ENCODE peak calls at places on chromosomes 4 and X, in eight cellular contexts. D is pancreas, W is nephron progenitor cell, I is HFF-Myc, V is WERI-Rb-1, J is astrocyte of the spinal cord, H is stomach, O is neural crest cell. S is an unnamed sample.

GRCh38 chr4:179836179-179837075 is 2394.2 kb upstream of the AGA start:
- DNase-seq in V (no peak), H (no peak), D (no peak), I (no peak), W (no peak), J (no peak), O (no peak), S (no peak)

GRCh38 chr4:54152846-54153600 is 53.1 kb downstream of the GSX2 start:
- DNase-seq in O (no peak), V (no peak), W (no peak), H (no peak), D (no peak), I (no peak), J (peak), S (no peak)

GRCh38 chrX:22141061-22141460 is 108.9 kb downstream of the PHEX start:
- DNase-seq in D (no peak), O (no peak), H (no peak), I (no peak), J (no peak), W (no peak), V (no peak), S (no peak)

GRCh38 chr4:11424896-11425295 is 3.8 kb downstream of the HS3ST1 start:
- DNase-seq in H (no peak), W (no peak), V (no peak), I (no peak), O (no peak), J (no peak), D (no peak), S (no peak)

GRCh38 chrX:111761578-111762135 is 80.7 kb downstream of the ALG13 start:
- DNase-seq in I (no peak), W (no peak), D (no peak), V (no peak), J (no peak), O (no peak), H (no peak), S (no peak)

GRCh38 chrX:122092978-122093377 is 1045.6 kb downstream of the GLUD2 start:
- DNase-seq in W (no peak), D (no peak), V (no peak), I (no peak), H (no peak), J (no peak), O (no peak), S (no peak)

GRCh38 chr4:3009422-3009821 is 46.1 kb downstream of the GRK4 start:
- DNase-seq in D (no peak), J (peak), I (no peak), W (no peak), H (no peak), V (no peak), O (peak), S (no peak)

GRCh38 chrX:20595928-20596550 is 329.3 kb upstream of the RPS6KA3 start:
- DNase-seq in H (no peak), O (no peak), I (no peak), J (no peak), W (no peak), D (no peak), V (no peak), S (no peak)

GRCh38 chr4:10093801-10094552 is 22.6 kb downstream of the WDR1 start:
- DNase-seq in O (no peak), I (no peak), D (no peak), J (peak), W (no peak), H (no peak), V (no peak), S (no peak)

GRCh38 chr4:129059028-129059427 is 34.3 kb downstream of the SCLT1 start:
- DNase-seq in O (no peak), H (no peak), W (no peak), J (no peak), D (no peak), V (no peak), I (no peak), S (no peak)

GRCh38 chr4:72896515-72896914 is 173.0 kb downstream of the COX18 start:
- DNase-seq in J (peak), D (no peak), W (no peak), V (no peak), H (no peak), I (peak), O (no peak), S (no peak)

GRCh38 chrX:28651186-28651585 is 63.9 kb downstream of the IL1RAPL1 start:
- DNase-seq in J (no peak), D (no peak), I (no peak), W (no peak), V (no peak), O (no peak), H (no peak), S (no peak)

GRCh38 chrX:149495573-149496071 is 9.5 kb downstream of the IDS start:
- DNase-seq in D (no peak), W (no peak), H (no peak), I (no peak), V (no peak), O (no peak), J (peak), S (no peak)

GRCh38 chrX:16671005-16671404 is 21.0 kb downstream of the S100G start:
- DNase-seq in O (no peak), H (no peak), J (peak), V (no peak), D (no peak), I (no peak), W (peak), S (no peak)

GRCh38 chr4:68123525-68123924 is 6.1 kb downstream of the TMPRSS11F start:
- DNase-seq in W (no peak), J (no peak), O (no peak), H (no peak), V (no peak), I (no peak), D (no peak), S (no peak)

GRCh38 chr4:182391111-182391684 is 148.0 kb downstream of the TENM3 start:
- DNase-seq in O (no peak), V (no peak), I (no peak), D (no peak), H (no peak), W (no peak), J (no peak), S (no peak)

GRCh38 chr4:42490015-42490414 is 92.7 kb downstream of the SHISA3 start:
- DNase-seq in J (no peak), D (no peak), W (no peak), O (no peak), H (no peak), V (no peak), I (no peak), S (no peak)

GRCh38 chr4:156946508-156947197 is 24.9 kb downstream of the PDGFC start:
- DNase-seq in J (peak), I (peak), V (no peak), H (no peak), D (no peak), O (no peak), W (no peak), S (no peak)

GRCh38 chr4:141124224-141124623 is 9.0 kb downstream of the RNF150 start:
- DNase-seq in O (no peak), V (no peak), I (no peak), W (no peak), H (no peak), D (no peak), J (peak), S (no peak)

GRCh38 chr4:88102029-88102428 is 56.4 kb downstream of the ABCG2 start:
- DNase-seq in V (no peak), W (no peak), I (no peak), H (no peak), D (no peak), J (no peak), O (no peak), S (no peak)

GRCh38 chrX:12010436-12010835 is 127.8 kb upstream of the FRMPD4 start:
- DNase-seq in W (no peak), O (no peak), D (no peak), J (no peak), I (no peak), H (no peak), V (no peak), S (no peak)

GRCh38 chrX:97399400-97399799 is 515.7 kb downstream of the RPA4 start:
- DNase-seq in H (no peak), V (no peak), D (no peak), O (no peak), J (peak), I (no peak), W (no peak), S (no peak)

GRCh38 chr4:111689731-111690130 is 455.5 kb upstream of the FAM241A start:
- DNase-seq in H (no peak), I (no peak), V (no peak), W (no peak), O (no peak), J (peak), D (no peak), S (no peak)

GRCh38 chr4:26866203-26866602 is 5.6 kb downstream of the STIM2 start:
- DNase-seq in D (no peak), W (no peak), J (no peak), O (no peak), I (no peak), V (no peak), H (no peak), S (no peak)

GRCh38 chr4:153651961-153652784 is 31.9 kb upstream of the TLR2 start:
- DNase-seq in O (no peak), W (no peak), H (no peak), J (peak), I (no peak), V (no peak), D (no peak), S (no peak)

GRCh38 chrX:77946571-77946970 is 22.9 kb downstream of the PGAM4 start:
- DNase-seq in H (no peak), V (no peak), J (no peak), I (no peak), O (no peak), D (no peak), W (no peak), S (no peak)

GRCh38 chr4:68905598-68906237 is 45.9 kb downstream of the UGT2A3 start:
- DNase-seq in D (peak), V (no peak), J (peak), O (no peak), W (no peak), H (peak), I (no peak), S (no peak)

GRCh38 chr4:78661923-78662521 is 110.5 kb downstream of the ANXA3 start:
- DNase-seq in I (no peak), O (no peak), D (no peak), H (no peak), W (no peak), J (peak), V (no peak), S (no peak)

GRCh38 chr4:8281519-8282133 is 12.1 kb downstream of the HTRA3 start:
- DNase-seq in I (no peak), V (no peak), H (no peak), O (no peak), D (no peak), W (no peak), J (peak), S (peak)

GRCh38 chr4:1402021-1402515 is 4.2 kb downstream of the NKX1-1 start:
- DNase-seq in H (peak), D (no peak), V (peak), J (no peak), I (no peak), O (no peak), W (no peak), S (no peak)

GRCh38 chr4:80336582-80336981 is 1.1 kb downstream of the CFAP299 start:
- DNase-seq in O (no peak), I (peak), W (peak), J (peak), V (peak), D (peak), H (no peak), S (no peak)

GRCh38 chr4:120052840-120053239 is 13.8 kb downstream of the MAD2L1 start:
- DNase-seq in I (peak), J (peak), O (no peak), W (no peak), H (no peak), D (no peak), V (no peak), S (no peak)

GRCh38 chr4:127997534-127998388 is 32.6 kb downstream of the ABHD18 start:
- DNase-seq in I (no peak), H (no peak), O (no peak), D (no peak), V (peak), W (no peak), J (peak), S (no peak)

GRCh38 chrX:75781618-75782017 is 3.4 kb downstream of the MAGEE2 start:
- DNase-seq in D (no peak), J (no peak), O (no peak), W (no peak), V (no peak), H (no peak), I (no peak), S (no peak)

DNA sequence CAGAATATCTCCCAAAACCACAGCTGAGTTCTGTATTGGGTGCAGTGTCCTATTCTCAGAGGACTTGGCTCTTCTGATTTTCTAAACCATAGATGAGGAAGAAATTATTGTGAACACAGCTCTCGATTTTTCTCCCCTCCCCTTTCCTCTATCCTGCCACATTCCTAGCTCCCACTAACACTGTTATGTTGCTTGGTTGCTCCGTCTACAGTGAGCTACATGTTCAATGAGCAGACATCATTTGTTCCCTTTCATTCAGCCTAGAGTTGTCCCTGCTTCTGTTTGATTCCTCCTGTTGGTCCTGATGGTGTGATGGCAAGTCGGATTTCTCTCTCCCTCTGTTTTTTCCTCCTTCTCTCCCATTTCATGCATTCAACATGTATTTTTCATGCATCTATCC is 65.9 kb downstream of the DIPK2B start:
- DNase-seq in J (no peak), O (no peak), D (no peak), H (no peak), I (no peak), W (no peak), V (no peak), S (no peak)
- TF ChIP-seq CTCF in J (no peak), O (no peak), D (no peak), H (no peak), I (no peak), W (no peak), V (no peak), S (no peak)

GRCh38 chr4:107153228-107153627 is 117.1 kb upstream of the DKK2 start:
- DNase-seq in V (peak), H (no peak), W (peak), O (no peak), J (no peak), I (no peak), D (no peak), S (no peak)
- TF ChIP-seq CTCF in V (peak), H (no peak), W (no peak), O (peak), J (peak), I (peak), D (no peak), S (peak)

DNA sequence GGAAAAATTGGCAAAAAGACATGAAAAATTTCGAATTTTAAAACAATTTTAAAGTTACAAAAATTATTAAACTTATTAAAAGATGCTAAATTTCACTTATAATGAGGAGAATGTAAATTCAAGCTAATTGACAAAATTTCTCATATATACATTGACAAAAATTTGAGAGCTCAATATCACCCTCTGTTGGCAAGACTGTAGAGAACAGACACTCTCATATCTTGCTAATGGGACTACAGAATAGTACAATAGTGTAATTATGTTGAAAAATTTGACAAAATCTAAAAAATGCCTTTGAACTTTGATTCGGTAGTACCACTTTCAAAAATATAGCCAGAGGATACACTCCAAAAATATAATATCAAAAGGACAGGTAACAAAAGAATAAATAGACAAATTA is 29.8 kb downstream of the DCAF8L2 start:
- DNase-seq in W (no peak), O (no peak), D (no peak), V (no peak), J (no peak), H (no peak), I (no peak), S (no peak)
- TF ChIP-seq CTCF in W (peak), O (peak), D (no peak), V (peak), J (peak), H (no peak), I (no peak), S (no peak)

GRCh38 chr4:103918214-103918613 is 198.4 kb upstream of the TACR3 start:
- DNase-seq in J (no peak), H (no peak), O (no peak), I (no peak), W (no peak), V (no peak), D (no peak), S (no peak)

DNA sequence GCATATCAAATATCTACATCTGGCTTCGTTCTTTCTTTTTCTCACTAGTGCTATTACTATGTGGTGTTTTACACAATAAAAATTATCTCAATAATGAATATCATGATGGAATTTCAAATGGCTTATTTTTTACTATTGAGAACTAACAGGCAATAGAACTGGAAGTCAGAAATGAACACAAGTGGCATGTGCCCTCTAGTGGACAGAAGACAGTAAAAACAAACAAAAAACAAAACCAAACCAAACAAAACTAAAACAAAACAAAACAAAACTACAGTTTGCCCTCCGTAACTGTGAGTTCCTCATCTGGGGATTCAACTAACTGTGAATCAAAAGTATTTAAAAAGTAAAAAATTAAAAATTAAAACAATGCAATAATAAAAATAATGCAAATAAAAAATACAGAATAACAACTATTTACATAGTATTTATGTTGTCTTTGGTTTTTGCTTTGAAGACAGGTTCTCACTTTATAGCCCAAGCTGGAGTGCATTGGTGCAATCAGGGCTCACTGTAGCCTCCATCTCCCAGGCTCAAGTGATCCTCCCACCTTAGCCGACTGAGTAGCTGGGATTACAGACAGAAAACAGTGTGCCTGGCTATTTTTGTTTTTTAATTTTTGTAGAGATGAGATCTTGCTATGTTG is 195.6 kb upstream of the TACR3 start:
- DNase-seq in J (peak), V (no peak), W (no peak), H (no peak), I (no peak), D (no peak), O (no peak), S (no peak)
- TF ChIP-seq CTCF in J (peak), V (peak), W (peak), H (no peak), I (peak), D (peak), O (peak), S (no peak)

S was measured in Peyer's patch.